ENCODE peak calls at places on chromosome 16, in ten cellular contexts. T, W, S, D, V, I, A, L, H and R are unnamed samples.

GRCh38 chr16:54342966-54343365 is 56.4 kb upstream of the IRX3 start:
- DNase-seq in D (no peak), T (peak; percentile 82), S (peak; percentile 36), I (no peak), H (no peak), L (no peak), A (no peak), W (no peak), V (no peak), R (peak; percentile 37)

GRCh38 chr16:79821911-79822310 is 221.4 kb upstream of the MAF start:
- DNase-seq in A (no peak), T (no peak), D (no peak), V (no peak), H (no peak), S (no peak), L (no peak), W (no peak), I (no peak), R (no peak)

GRCh38 chr16:4260360-4260759 is 12.5 kb downstream of the TFAP4 start:
- DNase-seq in H (no peak), T (no peak), V (no peak), A (no peak), W (no peak), I (no peak), D (no peak), S (no peak), L (no peak), R (no peak)

GRCh38 chr16:10296956-10297340 is 88.9 kb upstream of the ATF7IP2 start:
- DNase-seq in D (no peak), A (no peak), H (no peak), T (no peak), L (no peak), I (no peak), W (no peak), S (no peak), V (no peak), R (no peak)

GRCh38 chr16:386641-387156 is 4.9 kb upstream of the PGAP6 start:
- DNase-seq in A (no peak), I (peak; percentile 51), T (no peak), D (no peak), S (no peak), V (no peak), W (no peak), H (peak; percentile 36), L (no peak), R (peak; percentile 16)

GRCh38 chr16:12170103-12171025 is 193.8 kb downstream of the SNX29 start:
- DNase-seq in W (no peak), D (no peak), H (no peak), V (no peak), I (no peak), L (no peak), S (peak; percentile 17), T (no peak), A (no peak), R (no peak)

GRCh38 chr16:30893082-30893743 is 664 bp downstream of the BCL7C start:
- DNase-seq in T (no peak), S (no peak), D (no peak), H (peak; percentile 55), W (no peak), L (peak; percentile 40), V (no peak), I (no peak), A (peak; percentile 35), R (no peak)

GRCh38 chr16:79609861-79610260 is 9.3 kb upstream of the MAF start:
- DNase-seq in T (no peak), W (no peak), A (no peak), V (no peak), D (no peak), I (no peak), H (no peak), S (no peak), L (no peak), R (no peak)

GRCh38 chr16:80663078-80663477 is 122.3 kb downstream of the DYNLRB2 start:
- DNase-seq in L (no peak), T (no peak), V (no peak), H (no peak), S (no peak), I (no peak), D (no peak), W (no peak), A (no peak), R (no peak)

GRCh38 chr16:88629835-88630234 is 8.5 kb upstream of the IL17C start:
- DNase-seq in V (no peak), A (no peak), H (no peak), S (no peak), I (no peak), D (no peak), L (no peak), W (no peak), T (no peak), R (no peak)

GRCh38 chr16:80527297-80527696 is 13.5 kb upstream of the DYNLRB2 start:
- DNase-seq in A (peak; percentile 17), T (peak; percentile 41), L (peak; percentile 62), V (no peak), H (no peak), S (peak; percentile 25), W (peak; percentile 60), I (peak; percentile 12), D (no peak), R (peak; percentile 17)

GRCh38 chr16:25747160-25747758 is 55.5 kb downstream of the HS3ST4 start:
- DNase-seq in D (no peak), W (peak; percentile 50), V (no peak), A (peak; percentile 89), S (peak; percentile 1), I (peak; percentile 12), H (no peak), T (no peak), L (no peak), R (no peak)

GRCh38 chr16:51134876-51135275 is 16.2 kb downstream of the SALL1 start:
- DNase-seq in A (peak; percentile 27), W (peak; percentile 27), I (no peak), L (no peak), V (no peak), D (no peak), S (no peak), H (no peak), T (no peak), R (no peak)